ENCODE peak calls at places on chromosome 12, in ten cellular contexts. One of them, this sample, is unnamed.

GRCh38 chr12:41277019-41277770 is 89.1 kb downstream of the PDZRN4 start:
- DNase-seq in mesothelial cell of epicardium: no peak
- DNase-seq in dorsolateral prefrontal cortex: peak
- DNase-seq in cardiac muscle cell: peak
- DNase-seq in neural progenitor cell: peak
- DNase-seq in AG10803: peak
- DNase-seq in prostate gland: peak
- DNase-seq in DND-41: peak
- DNase-seq in nephron progenitor cell: peak
- DNase-seq in ovary: no peak
- DNase-seq in this sample: peak

GRCh38 chr12:15698377-15698867 is 90.8 kb downstream of the EPS8 start:
- DNase-seq in mesothelial cell of epicardium: no peak
- DNase-seq in dorsolateral prefrontal cortex: no peak
- DNase-seq in cardiac muscle cell: peak
- DNase-seq in neural progenitor cell: peak
- DNase-seq in AG10803: no peak
- DNase-seq in prostate gland: no peak
- DNase-seq in DND-41: no peak
- DNase-seq in nephron progenitor cell: no peak
- DNase-seq in ovary: no peak
- DNase-seq in this sample: no peak

GRCh38 chr12:109871678-109872314 is 8.5 kb downstream of the GLTP start:
- DNase-seq in mesothelial cell of epicardium: no peak
- DNase-seq in dorsolateral prefrontal cortex: no peak
- DNase-seq in cardiac muscle cell: no peak
- DNase-seq in neural progenitor cell: no peak
- DNase-seq in AG10803: peak
- DNase-seq in prostate gland: peak
- DNase-seq in DND-41: no peak
- DNase-seq in nephron progenitor cell: no peak
- DNase-seq in ovary: no peak
- DNase-seq in this sample: no peak

GRCh38 chr12:97536353-97536752 is 73.7 kb downstream of the RMST start:
- DNase-seq in mesothelial cell of epicardium: no peak
- DNase-seq in dorsolateral prefrontal cortex: no peak
- DNase-seq in cardiac muscle cell: no peak
- DNase-seq in neural progenitor cell: no peak
- DNase-seq in AG10803: no peak
- DNase-seq in prostate gland: no peak
- DNase-seq in DND-41: no peak
- DNase-seq in nephron progenitor cell: no peak
- DNase-seq in ovary: no peak
- DNase-seq in this sample: no peak

GRCh38 chr12:119512772-119513497 is 80.6 kb upstream of the TMEM233 start:
- DNase-seq in mesothelial cell of epicardium: peak
- DNase-seq in dorsolateral prefrontal cortex: no peak
- DNase-seq in cardiac muscle cell: peak
- DNase-seq in neural progenitor cell: peak
- DNase-seq in AG10803: no peak
- DNase-seq in prostate gland: no peak
- DNase-seq in DND-41: peak
- DNase-seq in nephron progenitor cell: peak
- DNase-seq in ovary: no peak
- DNase-seq in this sample: peak

GRCh38 chr12:9786726-9787339 is 26.1 kb upstream of the CD69 start:
- DNase-seq in mesothelial cell of epicardium: no peak
- DNase-seq in dorsolateral prefrontal cortex: no peak
- DNase-seq in cardiac muscle cell: no peak
- DNase-seq in neural progenitor cell: peak
- DNase-seq in AG10803: no peak
- DNase-seq in prostate gland: no peak
- DNase-seq in DND-41: no peak
- DNase-seq in nephron progenitor cell: no peak
- DNase-seq in ovary: no peak
- DNase-seq in this sample: no peak

GRCh38 chr12:82912406-82912805 is 225.7 kb downstream of the TMTC2 start:
- DNase-seq in mesothelial cell of epicardium: no peak
- DNase-seq in dorsolateral prefrontal cortex: no peak
- DNase-seq in cardiac muscle cell: peak
- DNase-seq in neural progenitor cell: no peak
- DNase-seq in AG10803: peak
- DNase-seq in prostate gland: no peak
- DNase-seq in DND-41: no peak
- DNase-seq in nephron progenitor cell: no peak
- DNase-seq in ovary: no peak
- DNase-seq in this sample: no peak

GRCh38 chr12:57549909-57550627 is at the start of gene KIF5A:
- DNase-seq in mesothelial cell of epicardium: peak
- DNase-seq in dorsolateral prefrontal cortex: peak
- DNase-seq in cardiac muscle cell: no peak
- DNase-seq in neural progenitor cell: peak
- DNase-seq in AG10803: no peak
- DNase-seq in prostate gland: no peak
- DNase-seq in DND-41: no peak
- DNase-seq in nephron progenitor cell: peak
- DNase-seq in ovary: no peak
- DNase-seq in this sample: peak

GRCh38 chr12:34396006-34396860 is 373.9 kb downstream of the ALG10 start:
- DNase-seq in mesothelial cell of epicardium: peak
- DNase-seq in dorsolateral prefrontal cortex: peak
- DNase-seq in cardiac muscle cell: no peak
- DNase-seq in neural progenitor cell: no peak
- DNase-seq in AG10803: no peak
- DNase-seq in prostate gland: peak
- DNase-seq in DND-41: no peak
- DNase-seq in nephron progenitor cell: no peak
- DNase-seq in ovary: peak
- DNase-seq in this sample: peak

GRCh38 chr12:21502164-21502496 is 541 bp downstream of the GOLT1B start:
- DNase-seq in mesothelial cell of epicardium: no peak
- DNase-seq in dorsolateral prefrontal cortex: peak
- DNase-seq in cardiac muscle cell: peak
- DNase-seq in neural progenitor cell: no peak
- DNase-seq in AG10803: peak
- DNase-seq in prostate gland: peak
- DNase-seq in DND-41: peak
- DNase-seq in nephron progenitor cell: no peak
- DNase-seq in ovary: no peak
- DNase-seq in this sample: peak

GRCh38 chr12:43969882-43970281 is 134.0 kb downstream of the TMEM117 start:
- DNase-seq in mesothelial cell of epicardium: no peak
- DNase-seq in dorsolateral prefrontal cortex: no peak
- DNase-seq in cardiac muscle cell: peak
- DNase-seq in neural progenitor cell: no peak
- DNase-seq in AG10803: peak
- DNase-seq in prostate gland: no peak
- DNase-seq in DND-41: no peak
- DNase-seq in nephron progenitor cell: no peak
- DNase-seq in ovary: no peak
- DNase-seq in this sample: no peak

GRCh38 chr12:94671917-94672316 is 21.6 kb upstream of the TMCC3 start:
- DNase-seq in mesothelial cell of epicardium: no peak
- DNase-seq in dorsolateral prefrontal cortex: no peak
- DNase-seq in cardiac muscle cell: no peak
- DNase-seq in neural progenitor cell: no peak
- DNase-seq in AG10803: no peak
- DNase-seq in prostate gland: no peak
- DNase-seq in DND-41: no peak
- DNase-seq in nephron progenitor cell: no peak
- DNase-seq in ovary: no peak
- DNase-seq in this sample: no peak

GRCh38 chr12:66896797-66897196 is 217.9 kb upstream of the GRIP1 start:
- DNase-seq in mesothelial cell of epicardium: no peak
- DNase-seq in dorsolateral prefrontal cortex: peak
- DNase-seq in cardiac muscle cell: no peak
- DNase-seq in neural progenitor cell: no peak
- DNase-seq in AG10803: no peak
- DNase-seq in prostate gland: no peak
- DNase-seq in DND-41: no peak
- DNase-seq in nephron progenitor cell: no peak
- DNase-seq in ovary: no peak
- DNase-seq in this sample: no peak

GRCh38 chr12:6751767-6752166 is 1.2 kb downstream of the MLF2 start:
- DNase-seq in mesothelial cell of epicardium: no peak
- DNase-seq in dorsolateral prefrontal cortex: no peak
- DNase-seq in cardiac muscle cell: no peak
- DNase-seq in neural progenitor cell: no peak
- DNase-seq in AG10803: no peak
- DNase-seq in prostate gland: no peak
- DNase-seq in DND-41: no peak
- DNase-seq in nephron progenitor cell: no peak
- DNase-seq in ovary: peak
- DNase-seq in this sample: no peak

GRCh38 chr12:115598827-115599226 is 678.7 kb downstream of the MED13L start:
- DNase-seq in mesothelial cell of epicardium: no peak
- DNase-seq in dorsolateral prefrontal cortex: peak
- DNase-seq in cardiac muscle cell: peak
- DNase-seq in neural progenitor cell: peak
- DNase-seq in AG10803: peak
- DNase-seq in prostate gland: peak
- DNase-seq in DND-41: no peak
- DNase-seq in nephron progenitor cell: peak
- DNase-seq in ovary: no peak
- DNase-seq in this sample: no peak

GRCh38 chr12:16949351-16949750 is 343.4 kb upstream of the LMO3 start:
- DNase-seq in mesothelial cell of epicardium: no peak
- DNase-seq in dorsolateral prefrontal cortex: no peak
- DNase-seq in cardiac muscle cell: no peak
- DNase-seq in neural progenitor cell: peak
- DNase-seq in AG10803: no peak
- DNase-seq in prostate gland: no peak
- DNase-seq in DND-41: no peak
- DNase-seq in nephron progenitor cell: no peak
- DNase-seq in ovary: no peak
- DNase-seq in this sample: no peak

GRCh38 chr12:77107121-77107520 is 41.8 kb upstream of the E2F7 start:
- DNase-seq in mesothelial cell of epicardium: no peak
- DNase-seq in dorsolateral prefrontal cortex: no peak
- DNase-seq in cardiac muscle cell: no peak
- DNase-seq in neural progenitor cell: no peak
- DNase-seq in AG10803: no peak
- DNase-seq in prostate gland: no peak
- DNase-seq in DND-41: no peak
- DNase-seq in nephron progenitor cell: no peak
- DNase-seq in ovary: no peak
- DNase-seq in this sample: no peak

GRCh38 chr12:15527201-15527782 is 205.0 kb downstream of the PTPRO start:
- DNase-seq in mesothelial cell of epicardium: no peak
- DNase-seq in dorsolateral prefrontal cortex: peak
- DNase-seq in cardiac muscle cell: peak
- DNase-seq in neural progenitor cell: peak
- DNase-seq in AG10803: no peak
- DNase-seq in prostate gland: no peak
- DNase-seq in DND-41: no peak
- DNase-seq in nephron progenitor cell: no peak
- DNase-seq in ovary: no peak
- DNase-seq in this sample: no peak

GRCh38 chr12:943051-943450 is 6.4 kb downstream of the RAD52 start:
- DNase-seq in mesothelial cell of epicardium: no peak
- DNase-seq in dorsolateral prefrontal cortex: no peak
- DNase-seq in cardiac muscle cell: no peak
- DNase-seq in neural progenitor cell: no peak
- DNase-seq in AG10803: no peak
- DNase-seq in prostate gland: no peak
- DNase-seq in DND-41: no peak
- DNase-seq in nephron progenitor cell: no peak
- DNase-seq in ovary: no peak
- DNase-seq in this sample: no peak

GRCh38 chr12:107450541-107450940 is 235.1 kb upstream of the PWP1 start:
- DNase-seq in mesothelial cell of epicardium: no peak
- DNase-seq in dorsolateral prefrontal cortex: no peak
- DNase-seq in cardiac muscle cell: no peak
- DNase-seq in neural progenitor cell: peak
- DNase-seq in AG10803: no peak
- DNase-seq in prostate gland: peak
- DNase-seq in DND-41: no peak
- DNase-seq in nephron progenitor cell: no peak
- DNase-seq in ovary: no peak
- DNase-seq in this sample: no peak
- TF ChIP-seq CTCF in mesothelial cell of epicardium: no peak
- TF ChIP-seq CTCF in dorsolateral prefrontal cortex: no peak
- TF ChIP-seq CTCF in cardiac muscle cell: no peak
- TF ChIP-seq CTCF in neural progenitor cell: no peak
- TF ChIP-seq CTCF in AG10803: no peak
- TF ChIP-seq CTCF in prostate gland: no peak
- TF ChIP-seq CTCF in DND-41: no peak
- TF ChIP-seq CTCF in nephron progenitor cell: no peak
- TF ChIP-seq CTCF in ovary: no peak
- TF ChIP-seq CTCF in this sample: no peak

DNA sequence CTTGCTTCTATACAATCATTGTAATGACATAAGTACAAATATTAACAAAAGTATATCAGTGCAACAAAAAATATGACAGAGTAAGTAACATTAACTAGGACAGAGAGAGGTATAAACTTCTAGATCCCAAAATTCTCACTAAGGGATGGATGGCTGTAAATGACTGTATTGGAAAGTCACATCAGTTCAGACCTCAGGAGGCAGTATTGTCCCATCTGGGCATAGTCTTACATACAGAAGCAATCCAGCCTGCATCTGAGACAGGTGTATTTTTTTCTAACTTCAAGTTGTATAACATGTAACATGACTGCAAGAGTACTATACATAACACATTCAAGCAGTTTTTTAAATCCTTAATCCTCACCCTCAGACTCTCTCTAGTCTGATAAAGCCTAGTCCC is 99.0 kb downstream of the GARIN6 start:
- DNase-seq in mesothelial cell of epicardium: no peak
- DNase-seq in dorsolateral prefrontal cortex: no peak
- DNase-seq in cardiac muscle cell: no peak
- DNase-seq in neural progenitor cell: peak
- DNase-seq in AG10803: no peak
- DNase-seq in prostate gland: no peak
- DNase-seq in DND-41: no peak
- DNase-seq in nephron progenitor cell: no peak
- DNase-seq in ovary: no peak
- DNase-seq in this sample: no peak
- TF ChIP-seq CTCF in mesothelial cell of epicardium: no peak
- TF ChIP-seq CTCF in dorsolateral prefrontal cortex: no peak
- TF ChIP-seq CTCF in cardiac muscle cell: no peak
- TF ChIP-seq CTCF in neural progenitor cell: peak
- TF ChIP-seq CTCF in AG10803: no peak
- TF ChIP-seq CTCF in prostate gland: no peak
- TF ChIP-seq CTCF in DND-41: no peak
- TF ChIP-seq CTCF in nephron progenitor cell: no peak
- TF ChIP-seq CTCF in ovary: no peak
- TF ChIP-seq CTCF in this sample: no peak

GRCh38 chr12:104057771-104058197 is 6.5 kb upstream of the HCFC2 start:
- DNase-seq in mesothelial cell of epicardium: no peak
- DNase-seq in dorsolateral prefrontal cortex: no peak
- DNase-seq in cardiac muscle cell: peak
- DNase-seq in neural progenitor cell: peak
- DNase-seq in AG10803: no peak
- DNase-seq in prostate gland: no peak
- DNase-seq in DND-41: peak
- DNase-seq in nephron progenitor cell: no peak
- DNase-seq in ovary: no peak
- DNase-seq in this sample: peak
- TF ChIP-seq CTCF in mesothelial cell of epicardium: peak
- TF ChIP-seq CTCF in dorsolateral prefrontal cortex: peak
- TF ChIP-seq CTCF in cardiac muscle cell: peak
- TF ChIP-seq CTCF in neural progenitor cell: peak
- TF ChIP-seq CTCF in AG10803: peak
- TF ChIP-seq CTCF in prostate gland: peak
- TF ChIP-seq CTCF in DND-41: peak
- TF ChIP-seq CTCF in nephron progenitor cell: peak
- TF ChIP-seq CTCF in ovary: no peak
- TF ChIP-seq CTCF in this sample: peak

GRCh38 chr12:45831590-45831989 is 102.1 kb downstream of the ARID2 start:
- DNase-seq in mesothelial cell of epicardium: no peak
- DNase-seq in dorsolateral prefrontal cortex: no peak
- DNase-seq in cardiac muscle cell: no peak
- DNase-seq in neural progenitor cell: no peak
- DNase-seq in AG10803: no peak
- DNase-seq in prostate gland: no peak
- DNase-seq in DND-41: no peak
- DNase-seq in nephron progenitor cell: no peak
- DNase-seq in ovary: no peak
- DNase-seq in this sample: no peak
- TF ChIP-seq CTCF in mesothelial cell of epicardium: no peak
- TF ChIP-seq CTCF in dorsolateral prefrontal cortex: no peak
- TF ChIP-seq CTCF in cardiac muscle cell: no peak
- TF ChIP-seq CTCF in neural progenitor cell: no peak
- TF ChIP-seq CTCF in AG10803: no peak
- TF ChIP-seq CTCF in prostate gland: no peak
- TF ChIP-seq CTCF in DND-41: no peak
- TF ChIP-seq CTCF in nephron progenitor cell: no peak
- TF ChIP-seq CTCF in ovary: no peak
- TF ChIP-seq CTCF in this sample: no peak